ENCODE peak calls at places on chromosome 1, in five cellular contexts. J is small intestine; Z is erythroblast; P is NCI-H774; L is stimulated activated CD4-positive, alpha-beta T cell treated with anti-CD3 and anti-CD28 coated beads, Interleukin-1b, Interleukin-23, amount 100 ng/mL, for 1 hour. F is an unnamed sample.

GRCh38 chr1:27006683-27007082 is 6.0 kb downstream of the TENT5B start:
- DNase-seq in L (no peak), Z (no peak), J (no peak), P (no peak), F (no peak)

GRCh38 chr1:223652436-223652901 is 13.0 kb downstream of the CAPN8 start:
- DNase-seq in J (no peak), L (no peak), Z (no peak), P (no peak), F (peak; percentile 10)

GRCh38 chr1:212678456-212679410 is 20.9 kb downstream of the BATF3 start:
- DNase-seq in Z (no peak), J (no peak), L (no peak), P (no peak), F (no peak)

GRCh38 chr1:97740891-97741290 is 179.9 kb downstream of the DPYD start:
- DNase-seq in L (no peak), P (no peak), Z (no peak), J (no peak), F (no peak)

GRCh38 chr1:182764029-182764768 is 25.4 kb upstream of the NPL start:
- DNase-seq in Z (no peak), J (no peak), L (no peak), P (no peak), F (no peak)

GRCh38 chr1:205774277-205775014 is 836 bp downstream of the RAB29 start:
- DNase-seq in P (no peak), L (no peak), J (peak; percentile 23), Z (peak; percentile 21), F (no peak)

GRCh38 chr1:234919061-234919755 is 209.4 kb downstream of the TOMM20 start:
- DNase-seq in J (no peak), P (no peak), Z (no peak), L (no peak), F (peak; percentile 15)

GRCh38 chr1:116721608-116722007 is 32.6 kb upstream of the CD2 start:
- DNase-seq in Z (no peak), J (no peak), P (no peak), L (no peak), F (no peak)

GRCh38 chr1:30028283-30028682 is 695.1 kb downstream of the MATN1 start:
- DNase-seq in Z (no peak), L (no peak), J (no peak), P (no peak), F (no peak)

GRCh38 chr1:1756661-1757421 is 21.4 kb downstream of the NADK start:
- DNase-seq in P (no peak), Z (no peak), L (no peak), J (no peak), F (no peak)

GRCh38 chr1:210407207-210407886 is 78.6 kb downstream of the HHAT start:
- DNase-seq in Z (peak; percentile 44), P (peak; percentile 42), L (peak; percentile 81), J (peak; percentile 65), F (peak; percentile 79)

GRCh38 chr1:22639286-22639685 is 2.9 kb downstream of the C1QA start:
- DNase-seq in Z (no peak), L (no peak), P (no peak), J (no peak), F (no peak)

GRCh38 chr1:228891134-228892034 is 156.1 kb downstream of the RHOU start:
- DNase-seq in P (no peak), J (no peak), Z (no peak), L (no peak), F (no peak)